ENCODE peak calls at places on chromosomes 13 and 19, in six cellular contexts. R is glomerular endothelial cell; N is stimulated activated CD4-positive, alpha-beta T cell treated with anti-CD3 and anti-CD28 coated beads, Interleukin-15, amount 100 ng/mL, for 1 hour; G is NCI-H1417; W is HS-5; C is psoas muscle. J is an unnamed sample.

GRCh38 chr13:30791354-30791921 is 56.1 kb downstream of the ALOX5AP start:
- DNase-seq in R (no peak), N (no peak), G (no peak), W (no peak), C (no peak), J (no peak)

GRCh38 chr13:100506154-100506553 is 82.4 kb downstream of the GGACT start:
- DNase-seq in R (no peak), N (peak; percentile 12), G (no peak), W (no peak), C (no peak), J (no peak)

GRCh38 chr13:19862511-19863313 is 737 bp downstream of the ZMYM5 start:
- DNase-seq in R (no peak), N (peak; percentile 20), G (peak; percentile 64), W (no peak), C (peak; percentile 34), J (peak; percentile 78)

GRCh38 chr13:75196112-75196855 is 285.7 kb downstream of the TBC1D4 start:
- DNase-seq in R (no peak), N (no peak), G (no peak), W (no peak), C (no peak), J (no peak)

GRCh38 chr19:932647-933552 is 7.1 kb downstream of the ARID3A start:
- DNase-seq in R (no peak), N (no peak), G (no peak), W (peak; percentile 60), C (peak; percentile 83), J (peak; percentile 91)

GRCh38 chr19:40774916-40775631 is at the start of gene MIA:
- DNase-seq in R (no peak), N (no peak), G (no peak), W (no peak), C (no peak), J (no peak)

GRCh38 chr13:43390101-43390500 is 366.7 kb downstream of the DNAJC15 start:
- DNase-seq in R (no peak), N (no peak), G (peak; percentile 81), W (no peak), C (no peak), J (no peak)

GRCh38 chr19:29528350-29528945 is 2.7 kb downstream of the VSTM2B start:
- DNase-seq in R (peak; percentile 7), N (peak; percentile 60), G (peak; percentile 64), W (no peak), C (peak; percentile 44), J (peak; percentile 95)

GRCh38 chr19:13060964-13061927 is 41.4 kb downstream of the LYL1 start:
- DNase-seq in R (no peak), N (peak; percentile 67), G (peak; percentile 86), W (peak; percentile 53), C (peak; percentile 87), J (peak; percentile 97)

GRCh38 chr19:2663920-2664571 is 38.4 kb downstream of the GNG7 start:
- DNase-seq in R (no peak), N (no peak), G (peak; percentile 39), W (no peak), C (no peak), J (no peak)

GRCh38 chr13:36054041-36054440 is 77.1 kb downstream of the DCLK1 start:
- DNase-seq in R (no peak), N (no peak), G (no peak), W (no peak), C (no peak), J (no peak)

GRCh38 chr19:4051175-4052101 is 15.3 kb downstream of the ZBTB7A start:
- DNase-seq in R (no peak), N (no peak), G (no peak), W (no peak), C (peak; percentile 65), J (no peak)

GRCh38 chr13:51856027-51856736 is 5.6 kb upstream of the CCDC70 start:
- DNase-seq in R (no peak), N (no peak), G (no peak), W (no peak), C (no peak), J (no peak)

GRCh38 chr19:30802424-30803013 is 430.3 kb downstream of the ZNF536 start:
- DNase-seq in R (no peak), N (no peak), G (no peak), W (no peak), C (no peak), J (no peak)

GRCh38 chr13:44434441-44435141 is 61.0 kb downstream of the SERP2 start:
- DNase-seq in R (no peak), N (no peak), G (no peak), W (no peak), C (no peak), J (no peak)

GRCh38 chr13:112715715-112716460 is 26.1 kb downstream of the ATP11A start:
- DNase-seq in R (no peak), N (no peak), G (no peak), W (no peak), C (no peak), J (peak; percentile 62)

GRCh38 chr19:623974-624373 is 9.4 kb downstream of the POLRMT start:
- DNase-seq in R (no peak), N (no peak), G (no peak), W (no peak), C (no peak), J (no peak)